ENCODE peak calls at places on chromosomes 1 and 21, in seven cellular contexts. K, S, W, M, Z, H and E are unnamed samples.

GRCh38 chr21:43880111-43880985 is 15.3 kb downstream of the AGPAT3 start:
- DNase-seq in W (no peak), S (no peak), M (no peak), Z (no peak), H (no peak), K (peak), E (peak)

GRCh38 chr21:29164330-29164942 is 34.0 kb downstream of the MAP3K7CL start:
- DNase-seq in W (no peak), K (peak), Z (peak), H (no peak), S (no peak), M (peak), E (peak)

GRCh38 chr1:243513726-243514491 is 258.1 kb downstream of the SDCCAG8 start:
- DNase-seq in H (no peak), Z (no peak), W (no peak), S (no peak), K (no peak), M (no peak), E (no peak)

GRCh38 chr1:94999456-95000131 is 72.7 kb upstream of the CNN3 start:
- DNase-seq in K (no peak), Z (no peak), S (no peak), W (no peak), H (no peak), M (no peak), E (no peak)

GRCh38 chr1:156601122-156601830 is at the start of gene GPATCH4:
- DNase-seq in S (no peak), H (peak), K (peak), Z (peak), W (peak), M (peak), E (peak)

GRCh38 chr21:45600248-45600647 is 43.3 kb upstream of the PCBP3 start:
- DNase-seq in M (no peak), W (no peak), H (no peak), S (no peak), Z (no peak), K (no peak), E (no peak)

GRCh38 chr1:2865571-2866414 is 64.3 kb upstream of the TTC34 start:
- DNase-seq in K (no peak), S (no peak), H (no peak), Z (no peak), M (no peak), W (no peak), E (no peak)

GRCh38 chr1:226662704-226663326 is 76.3 kb downstream of the ITPKB start:
- DNase-seq in M (peak), W (no peak), S (peak), K (peak), H (no peak), Z (no peak), E (no peak)

GRCh38 chr1:14824314-14824915 is 225.9 kb downstream of the KAZN start:
- DNase-seq in W (no peak), Z (no peak), M (no peak), S (no peak), K (no peak), H (no peak), E (no peak)

GRCh38 chr1:9008236-9008635 is 18.0 kb downstream of the SLC2A7 start:
- DNase-seq in W (no peak), K (no peak), Z (no peak), M (no peak), H (no peak), S (no peak), E (no peak)
- TF ChIP-seq JUND in W (no peak), K (no peak), Z (no peak), M (no peak), H (no peak), S (no peak), E (no peak)

DNA sequence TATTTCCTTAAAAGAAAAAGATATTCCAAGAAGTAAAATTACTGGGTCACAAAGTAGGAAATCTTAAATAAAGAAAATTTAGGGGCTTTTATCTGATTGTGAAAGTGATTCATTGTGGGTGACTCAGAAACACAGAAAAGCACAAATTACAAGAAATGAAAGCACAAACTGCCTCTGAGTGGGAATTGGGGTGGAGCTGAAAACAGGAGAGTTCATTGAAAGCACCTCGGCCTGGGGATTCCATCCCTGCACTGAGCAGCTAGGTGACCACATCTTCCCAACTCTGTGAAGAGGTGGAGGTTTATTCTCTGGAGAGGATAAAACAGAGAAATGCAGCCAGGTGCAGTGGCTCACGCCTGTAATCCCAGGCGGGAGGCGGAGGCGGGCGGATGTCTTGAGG is 7.4 kb downstream of the GJA4 start:
- DNase-seq in K (no peak), H (peak), S (peak), M (no peak), W (peak), Z (no peak), E (no peak)
- TF ChIP-seq JUND in K (no peak), H (no peak), S (no peak), M (no peak), W (no peak), Z (no peak), E (no peak)

DNA sequence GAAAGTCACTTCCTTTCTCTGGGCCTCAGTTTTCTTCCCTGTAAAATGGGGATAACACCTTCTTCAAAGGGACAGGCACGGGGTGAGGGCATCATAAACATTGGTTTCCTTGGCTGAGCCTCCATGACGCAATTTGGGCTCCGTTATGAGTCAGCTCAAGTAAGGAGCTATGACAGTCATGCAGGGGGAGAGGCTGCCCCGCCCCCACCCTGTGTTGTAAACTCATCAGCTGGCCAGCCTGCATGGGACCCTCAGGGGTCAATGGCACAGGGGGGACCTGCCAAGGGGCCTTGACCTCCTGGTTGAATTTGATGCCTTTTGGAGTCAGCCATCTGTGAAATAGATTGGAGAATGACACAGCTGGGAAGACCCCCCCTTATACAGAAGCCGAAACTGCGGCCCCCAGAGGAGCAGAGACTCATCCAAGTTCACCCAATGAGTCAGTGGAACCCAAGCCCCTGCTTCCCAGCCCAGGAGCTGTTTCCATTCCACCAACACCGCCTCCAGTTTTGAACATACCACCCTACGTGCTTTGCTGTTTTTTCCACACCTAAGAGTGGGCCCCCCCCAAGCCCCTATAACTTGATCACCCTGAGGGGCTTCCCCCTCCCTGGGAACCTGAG is 36.8 kb upstream of the RUNX3 start:
- DNase-seq in K (peak), M (no peak), Z (no peak), W (peak), H (no peak), S (peak), E (no peak)
- TF ChIP-seq JUND in K (no peak), M (no peak), Z (no peak), W (peak), H (no peak), S (peak), E (no peak)

GRCh38 chr1:91730781-91731732 is 154.9 kb downstream of the TGFBR3 start:
- DNase-seq in K (no peak), S (no peak), H (no peak), W (peak), M (no peak), Z (no peak), E (no peak)
- TF ChIP-seq JUND in K (no peak), S (no peak), H (no peak), W (no peak), M (no peak), Z (no peak), E (no peak)